ENCODE peak calls at places on chromosomes 6 and 20, in six cellular contexts. One of them, this sample, is unnamed.

GRCh38 chr6:75546401-75546800 is 52.8 kb upstream of the FILIP1 start:
- DNase-seq in SK-N-SH: no peak
- DNase-seq in vagina: no peak
- DNase-seq in GM23338: no peak
- DNase-seq in psoas muscle: no peak
- DNase-seq in right lobe of liver: no peak
- DNase-seq in this sample: no peak

GRCh38 chr6:148423601-148424270 is 81.1 kb downstream of the SASH1 start:
- DNase-seq in psoas muscle: no peak
- DNase-seq in right lobe of liver: no peak
- DNase-seq in GM23338: no peak
- DNase-seq in SK-N-SH: no peak
- DNase-seq in vagina: no peak
- DNase-seq in this sample: no peak

GRCh38 chr6:73515204-73516101 is 5.4 kb downstream of the EEF1A1 start:
- DNase-seq in GM23338: peak
- DNase-seq in SK-N-SH: peak
- DNase-seq in psoas muscle: no peak
- DNase-seq in vagina: no peak
- DNase-seq in right lobe of liver: no peak
- DNase-seq in this sample: no peak

GRCh38 chr6:157603971-157604370 is 219.1 kb upstream of the SNX9 start:
- DNase-seq in psoas muscle: no peak
- DNase-seq in SK-N-SH: no peak
- DNase-seq in right lobe of liver: no peak
- DNase-seq in vagina: no peak
- DNase-seq in GM23338: no peak
- DNase-seq in this sample: no peak

GRCh38 chr6:105389543-105389942 is 13.3 kb downstream of the PREP start:
- DNase-seq in SK-N-SH: no peak
- DNase-seq in right lobe of liver: no peak
- DNase-seq in vagina: no peak
- DNase-seq in GM23338: peak
- DNase-seq in psoas muscle: no peak
- DNase-seq in this sample: no peak

GRCh38 chr6:158815379-158815724 is 3.8 kb downstream of the EZR start:
- DNase-seq in SK-N-SH: no peak
- DNase-seq in psoas muscle: no peak
- DNase-seq in GM23338: no peak
- DNase-seq in vagina: no peak
- DNase-seq in right lobe of liver: no peak
- DNase-seq in this sample: no peak

GRCh38 chr20:60170116-60170515 is 211.9 kb downstream of the CDH26 start:
- DNase-seq in right lobe of liver: no peak
- DNase-seq in SK-N-SH: no peak
- DNase-seq in GM23338: no peak
- DNase-seq in psoas muscle: no peak
- DNase-seq in vagina: no peak
- DNase-seq in this sample: no peak

GRCh38 chr6:10507298-10507697 is 13.9 kb upstream of the GCNT2 start:
- DNase-seq in SK-N-SH: no peak
- DNase-seq in GM23338: no peak
- DNase-seq in vagina: no peak
- DNase-seq in psoas muscle: no peak
- DNase-seq in right lobe of liver: no peak
- DNase-seq in this sample: no peak

GRCh38 chr20:9500121-9500911 is 14.1 kb upstream of the LAMP5 start:
- DNase-seq in GM23338: no peak
- DNase-seq in vagina: no peak
- DNase-seq in right lobe of liver: no peak
- DNase-seq in psoas muscle: no peak
- DNase-seq in SK-N-SH: no peak
- DNase-seq in this sample: peak

GRCh38 chr6:36836091-36836770 is 3.0 kb downstream of the CPNE5 start:
- DNase-seq in GM23338: no peak
- DNase-seq in right lobe of liver: no peak
- DNase-seq in SK-N-SH: no peak
- DNase-seq in vagina: no peak
- DNase-seq in psoas muscle: no peak
- DNase-seq in this sample: no peak

GRCh38 chr6:150150821-150151646 is 8.2 kb downstream of the PPP1R14C start:
- DNase-seq in psoas muscle: no peak
- DNase-seq in vagina: no peak
- DNase-seq in right lobe of liver: no peak
- DNase-seq in SK-N-SH: no peak
- DNase-seq in GM23338: no peak
- DNase-seq in this sample: no peak

GRCh38 chr6:87092435-87092834 is 2.5 kb downstream of the CGA start:
- DNase-seq in right lobe of liver: no peak
- DNase-seq in psoas muscle: no peak
- DNase-seq in SK-N-SH: no peak
- DNase-seq in GM23338: no peak
- DNase-seq in vagina: no peak
- DNase-seq in this sample: no peak

GRCh38 chr6:69980624-69981023 is 114.3 kb downstream of the COL19A1 start:
- DNase-seq in vagina: no peak
- DNase-seq in right lobe of liver: no peak
- DNase-seq in psoas muscle: no peak
- DNase-seq in GM23338: no peak
- DNase-seq in SK-N-SH: no peak
- DNase-seq in this sample: no peak

GRCh38 chr6:129671442-129672344 is 38.3 kb downstream of the ARHGAP18 start:
- DNase-seq in vagina: no peak
- DNase-seq in psoas muscle: peak
- DNase-seq in GM23338: peak
- DNase-seq in right lobe of liver: no peak
- DNase-seq in SK-N-SH: no peak
- DNase-seq in this sample: peak

GRCh38 chr6:158226655-158227512 is 58.7 kb downstream of the GTF2H5 start:
- DNase-seq in vagina: no peak
- DNase-seq in SK-N-SH: no peak
- DNase-seq in right lobe of liver: no peak
- DNase-seq in psoas muscle: no peak
- DNase-seq in GM23338: peak
- DNase-seq in this sample: no peak

GRCh38 chr6:102204336-102204735 is 810.8 kb downstream of the GRIK2 start:
- DNase-seq in psoas muscle: no peak
- DNase-seq in GM23338: no peak
- DNase-seq in right lobe of liver: no peak
- DNase-seq in vagina: no peak
- DNase-seq in SK-N-SH: no peak
- DNase-seq in this sample: no peak

GRCh38 chr20:911882-912600 is 4.1 kb downstream of the ANGPT4 start:
- DNase-seq in vagina: no peak
- DNase-seq in GM23338: peak
- DNase-seq in psoas muscle: no peak
- DNase-seq in right lobe of liver: peak
- DNase-seq in SK-N-SH: no peak
- DNase-seq in this sample: no peak

GRCh38 chr6:11270030-11271027 is 37.9 kb upstream of the NEDD9 start:
- DNase-seq in psoas muscle: no peak
- DNase-seq in GM23338: no peak
- DNase-seq in SK-N-SH: peak
- DNase-seq in vagina: no peak
- DNase-seq in right lobe of liver: no peak
- DNase-seq in this sample: no peak

GRCh38 chr20:59580208-59580980 is 23.9 kb upstream of the PHACTR3 start:
- DNase-seq in GM23338: no peak
- DNase-seq in vagina: no peak
- DNase-seq in SK-N-SH: peak
- DNase-seq in right lobe of liver: no peak
- DNase-seq in psoas muscle: no peak
- DNase-seq in this sample: no peak

GRCh38 chr20:50029697-50030428 is 47.1 kb downstream of the SNAI1 start:
- DNase-seq in SK-N-SH: peak
- DNase-seq in right lobe of liver: peak
- DNase-seq in GM23338: no peak
- DNase-seq in psoas muscle: peak
- DNase-seq in vagina: no peak
- DNase-seq in this sample: peak

GRCh38 chr6:97160280-97160679 is 122.7 kb downstream of the MMS22L start:
- DNase-seq in SK-N-SH: no peak
- DNase-seq in GM23338: no peak
- DNase-seq in vagina: no peak
- DNase-seq in psoas muscle: no peak
- DNase-seq in right lobe of liver: no peak
- DNase-seq in this sample: no peak

GRCh38 chr6:27237089-27237723 is 10.3 kb upstream of the PRSS16 start:
- DNase-seq in psoas muscle: no peak
- DNase-seq in right lobe of liver: no peak
- DNase-seq in vagina: no peak
- DNase-seq in SK-N-SH: no peak
- DNase-seq in GM23338: peak
- DNase-seq in this sample: no peak

GRCh38 chr6:97053643-97054411 is 129.3 kb downstream of the KLHL32 start:
- DNase-seq in vagina: no peak
- DNase-seq in right lobe of liver: no peak
- DNase-seq in psoas muscle: no peak
- DNase-seq in SK-N-SH: peak
- DNase-seq in GM23338: peak
- DNase-seq in this sample: no peak

GRCh38 chr20:63327229-63327745 is 33.9 kb downstream of the CHRNA4 start:
- DNase-seq in right lobe of liver: peak
- DNase-seq in psoas muscle: peak
- DNase-seq in GM23338: no peak
- DNase-seq in vagina: no peak
- DNase-seq in SK-N-SH: no peak
- DNase-seq in this sample: no peak

GRCh38 chr6:157228421-157229218 is 94.7 kb downstream of the TMEM242 start:
- DNase-seq in GM23338: peak
- DNase-seq in psoas muscle: no peak
- DNase-seq in vagina: no peak
- DNase-seq in SK-N-SH: peak
- DNase-seq in right lobe of liver: no peak
- DNase-seq in this sample: peak

GRCh38 chr6:106648651-106649308 is 19.4 kb downstream of the QRSL1 start:
- DNase-seq in vagina: no peak
- DNase-seq in SK-N-SH: no peak
- DNase-seq in psoas muscle: no peak
- DNase-seq in right lobe of liver: no peak
- DNase-seq in GM23338: no peak
- DNase-seq in this sample: no peak

GRCh38 chr6:140062042-140063041 is 687.9 kb upstream of the CITED2 start:
- DNase-seq in right lobe of liver: no peak
- DNase-seq in vagina: no peak
- DNase-seq in psoas muscle: no peak
- DNase-seq in GM23338: no peak
- DNase-seq in SK-N-SH: peak
- DNase-seq in this sample: no peak
- H3K4me3 ChIP-seq in right lobe of liver: no peak
- H3K4me3 ChIP-seq in vagina: no peak
- H3K4me3 ChIP-seq in psoas muscle: no peak
- H3K4me3 ChIP-seq in GM23338: no peak
- H3K4me3 ChIP-seq in SK-N-SH: no peak
- H3K4me3 ChIP-seq in this sample: no peak

GRCh38 chr6:168333039-168333438 is 13.5 kb upstream of the DACT2 start:
- DNase-seq in SK-N-SH: peak
- DNase-seq in GM23338: peak
- DNase-seq in right lobe of liver: no peak
- DNase-seq in psoas muscle: no peak
- DNase-seq in vagina: no peak
- DNase-seq in this sample: no peak

GRCh38 chr6:168334072-168334471 is 14.5 kb upstream of the DACT2 start:
- DNase-seq in right lobe of liver: no peak
- DNase-seq in vagina: no peak
- DNase-seq in GM23338: no peak
- DNase-seq in SK-N-SH: no peak
- DNase-seq in psoas muscle: no peak
- DNase-seq in this sample: no peak

GRCh38 chr6:168332020-168332419 is 12.4 kb upstream of the DACT2 start:
- DNase-seq in GM23338: peak
- DNase-seq in psoas muscle: no peak
- DNase-seq in vagina: no peak
- DNase-seq in SK-N-SH: no peak
- DNase-seq in right lobe of liver: no peak
- DNase-seq in this sample: no peak

GRCh38 chr6:168335341-168335740 is 15.8 kb upstream of the DACT2 start:
- DNase-seq in psoas muscle: no peak
- DNase-seq in SK-N-SH: no peak
- DNase-seq in right lobe of liver: no peak
- DNase-seq in vagina: no peak
- DNase-seq in GM23338: no peak
- DNase-seq in this sample: no peak

GRCh38 chr6:168333471-168333870 is 13.9 kb upstream of the DACT2 start:
- DNase-seq in SK-N-SH: no peak
- DNase-seq in psoas muscle: no peak
- DNase-seq in right lobe of liver: no peak
- DNase-seq in vagina: no peak
- DNase-seq in GM23338: peak
- DNase-seq in this sample: no peak
- H3K4me3 ChIP-seq in SK-N-SH: no peak
- H3K4me3 ChIP-seq in psoas muscle: no peak
- H3K4me3 ChIP-seq in right lobe of liver: no peak
- H3K4me3 ChIP-seq in vagina: no peak
- H3K4me3 ChIP-seq in GM23338: no peak
- H3K4me3 ChIP-seq in this sample: no peak

GRCh38 chr20:41524980-41525613 is 93.1 kb downstream of the CHD6 start:
- DNase-seq in vagina: no peak
- DNase-seq in SK-N-SH: no peak
- DNase-seq in right lobe of liver: peak
- DNase-seq in psoas muscle: peak
- DNase-seq in GM23338: no peak
- DNase-seq in this sample: peak
- H3K4me3 ChIP-seq in vagina: no peak
- H3K4me3 ChIP-seq in SK-N-SH: no peak
- H3K4me3 ChIP-seq in right lobe of liver: no peak
- H3K4me3 ChIP-seq in psoas muscle: no peak
- H3K4me3 ChIP-seq in GM23338: no peak
- H3K4me3 ChIP-seq in this sample: no peak

GRCh38 chr6:12592634-12593033 is 123.9 kb upstream of the PHACTR1 start:
- DNase-seq in psoas muscle: no peak
- DNase-seq in vagina: no peak
- DNase-seq in right lobe of liver: no peak
- DNase-seq in SK-N-SH: no peak
- DNase-seq in GM23338: peak
- DNase-seq in this sample: no peak

GRCh38 chr6:12595161-12595792 is 121.3 kb upstream of the PHACTR1 start:
- DNase-seq in right lobe of liver: no peak
- DNase-seq in psoas muscle: no peak
- DNase-seq in SK-N-SH: no peak
- DNase-seq in GM23338: no peak
- DNase-seq in vagina: no peak
- DNase-seq in this sample: no peak

GRCh38 chr6:12590901-12591300 is 125.7 kb upstream of the PHACTR1 start:
- DNase-seq in psoas muscle: no peak
- DNase-seq in right lobe of liver: no peak
- DNase-seq in GM23338: no peak
- DNase-seq in vagina: no peak
- DNase-seq in SK-N-SH: no peak
- DNase-seq in this sample: no peak

GRCh38 chr6:12593720-12594540 is 122.6 kb upstream of the PHACTR1 start:
- DNase-seq in vagina: no peak
- DNase-seq in psoas muscle: no peak
- DNase-seq in SK-N-SH: no peak
- DNase-seq in GM23338: no peak
- DNase-seq in right lobe of liver: no peak
- DNase-seq in this sample: no peak

DNA sequence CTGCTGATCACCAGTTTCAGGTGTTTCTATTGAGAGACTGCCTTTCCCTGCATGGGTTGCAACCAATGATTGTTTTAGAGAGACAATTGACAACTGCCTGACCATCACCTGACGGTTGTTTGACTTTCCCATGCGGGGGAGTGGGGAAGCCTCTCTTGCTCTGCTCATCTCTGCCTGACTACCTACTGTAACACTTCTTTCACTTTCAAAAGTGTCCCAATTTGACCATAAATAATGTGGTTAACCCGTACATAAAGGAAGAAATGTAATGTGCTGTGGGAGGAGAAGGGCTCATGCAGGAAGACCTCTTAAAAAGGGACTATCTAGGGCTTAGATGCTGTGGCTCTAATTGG is 122.0 kb upstream of the PHACTR1 start:
- DNase-seq in vagina: no peak
- DNase-seq in right lobe of liver: no peak
- DNase-seq in psoas muscle: no peak
- DNase-seq in SK-N-SH: no peak
- DNase-seq in GM23338: no peak
- DNase-seq in this sample: no peak
- H3K4me3 ChIP-seq in vagina: no peak
- H3K4me3 ChIP-seq in right lobe of liver: no peak
- H3K4me3 ChIP-seq in psoas muscle: no peak
- H3K4me3 ChIP-seq in SK-N-SH: no peak
- H3K4me3 ChIP-seq in GM23338: no peak
- H3K4me3 ChIP-seq in this sample: no peak

This sample was measured in left lung.